ENCODE peak calls at places on chromosomes 1 and 21, in six cellular contexts. Q is GM23248, M is PC-3, D is SK-N-SH, Y is HCT116, Z is Karpas-422. R is an unnamed sample. For H3K9me3 and H3K9me2, the result is how much of the 10 kb centered on the place peaks cover.

GRCh38 chr1:150981805-150982712 is at the start of gene ANXA9:
- DNase-seq in Q (peak), M (peak), D (no peak), Y (no peak), Z (no peak), R (peak)

GRCh38 chr1:228317891-228318810 is 88.5 kb downstream of the TRIM11 start:
- DNase-seq in Q (no peak), M (no peak), D (no peak), Y (no peak), Z (no peak), R (no peak)

GRCh38 chr1:33228935-33229487 is 27.3 kb upstream of the ZNF362 start:
- DNase-seq in Q (peak), M (peak), D (no peak), Y (no peak), Z (no peak), R (no peak)

GRCh38 chr1:14435368-14436023 is 163.0 kb upstream of the KAZN start:
- DNase-seq in Q (no peak), M (no peak), D (peak), Y (no peak), Z (peak), R (no peak)

GRCh38 chr1:100834779-100835645 is 59.6 kb downstream of the EXTL2 start:
- DNase-seq in Q (peak), M (peak), D (peak), Y (peak), Z (peak), R (no peak)

GRCh38 chr1:51622455-51622913 is 5.6 kb downstream of the OSBPL9 start:
- DNase-seq in Q (peak), M (peak), D (no peak), Y (peak), Z (peak), R (no peak)

GRCh38 chr21:32119389-32119788 is 159.5 kb downstream of the MIS18A start:
- DNase-seq in Q (no peak), M (no peak), D (no peak), Y (no peak), Z (no peak), R (no peak)

GRCh38 chr1:3369437-3370076 is 84.9 kb upstream of the ARHGEF16 start:
- DNase-seq in Q (peak), M (peak), D (no peak), Y (no peak), Z (no peak), R (no peak)

GRCh38 chr1:217188280-217189235 is 442.3 kb downstream of the GPATCH2 start:
- DNase-seq in Q (no peak), M (no peak), D (no peak), Y (no peak), Z (no peak), R (no peak)

GRCh38 chr1:236051107-236051885 is 13.6 kb downstream of the NID1 start:
- DNase-seq in Q (peak), M (no peak), D (no peak), Y (no peak), Z (no peak), R (no peak)

GRCh38 chr1:40404670-40405462 is 31.3 kb downstream of the SMAP2 start:
- DNase-seq in Q (peak), M (peak), D (peak), Y (peak), Z (peak), R (peak)

GRCh38 chr1:202958544-202959275 is 598 bp upstream of the ADIPOR1 start:
- DNase-seq in Q (no peak), M (no peak), D (peak), Y (no peak), Z (peak), R (peak)

GRCh38 chr21:42652527-42653491 is 612 bp upstream of the PDE9A start:
- DNase-seq in Q (peak), M (peak), D (peak), Y (no peak), Z (no peak), R (no peak)

GRCh38 chr1:51858892-51859291 is 19.6 kb downstream of the NRDC start:
- DNase-seq in Q (no peak), M (no peak), D (no peak), Y (no peak), Z (no peak), R (no peak)

GRCh38 chr1:23528245-23528978 is 2.6 kb downstream of the E2F2 start:
- DNase-seq in Q (peak), M (peak), D (peak), Y (peak), Z (peak), R (peak)

GRCh38 chr1:111648826-111649225 is 29.2 kb downstream of the RAP1A start:
- DNase-seq in Q (no peak), M (no peak), D (no peak), Y (no peak), Z (no peak), R (no peak)

GRCh38 chr1:62263813-62264353 is 55.4 kb downstream of the KANK4 start:
- DNase-seq in Q (no peak), M (no peak), D (no peak), Y (no peak), Z (no peak), R (no peak)

GRCh38 chr1:7899741-7900140 is 40.9 kb downstream of the TNFRSF9 start:
- DNase-seq in Q (peak), M (peak), D (no peak), Y (no peak), Z (no peak), R (no peak)

GRCh38 chr1:156689960-156690672 is 12.9 kb upstream of the NES start:
- DNase-seq in Q (peak), M (no peak), D (no peak), Y (no peak), Z (no peak), R (no peak)

GRCh38 chr1:219416598-219417238 is 196.2 kb downstream of the ZC3H11B start:
- DNase-seq in Q (peak), M (peak), D (peak), Y (peak), Z (peak), R (peak)

GRCh38 chr1:61053281-61053711 is 29.1 kb upstream of the NFIA start:
- DNase-seq in Q (no peak), M (no peak), D (no peak), Y (no peak), Z (no peak), R (no peak)
- H3K9me3 ChIP-seq in Q (under half), M (under half), D (under half), Y (under half), Z (under half), R (under half)

GRCh38 chr1:112695276-112695675 is 11.7 kb downstream of the RHOC start:
- DNase-seq in Q (no peak), M (no peak), D (no peak), Y (no peak), Z (no peak), R (no peak)

GRCh38 chr1:112697781-112698201 is 9.1 kb downstream of the RHOC start:
- DNase-seq in Q (no peak), M (no peak), D (no peak), Y (no peak), Z (no peak), R (no peak)

GRCh38 chr1:112694363-112694929 is 12.5 kb downstream of the RHOC start:
- DNase-seq in Q (no peak), M (no peak), D (no peak), Y (no peak), Z (no peak), R (no peak)

GRCh38 chr1:112698366-112699310 is 8.3 kb downstream of the RHOC start:
- DNase-seq in Q (no peak), M (peak), D (no peak), Y (no peak), Z (no peak), R (no peak)

GRCh38 chr1:112696578-112697320 is 10.2 kb downstream of the RHOC start:
- DNase-seq in Q (no peak), M (no peak), D (no peak), Y (no peak), Z (no peak), R (no peak)
- H3K9me2 ChIP-seq in Q (under half), M (under half), D (under half), Y (under half), Z (under half), R (under half)

DNA sequence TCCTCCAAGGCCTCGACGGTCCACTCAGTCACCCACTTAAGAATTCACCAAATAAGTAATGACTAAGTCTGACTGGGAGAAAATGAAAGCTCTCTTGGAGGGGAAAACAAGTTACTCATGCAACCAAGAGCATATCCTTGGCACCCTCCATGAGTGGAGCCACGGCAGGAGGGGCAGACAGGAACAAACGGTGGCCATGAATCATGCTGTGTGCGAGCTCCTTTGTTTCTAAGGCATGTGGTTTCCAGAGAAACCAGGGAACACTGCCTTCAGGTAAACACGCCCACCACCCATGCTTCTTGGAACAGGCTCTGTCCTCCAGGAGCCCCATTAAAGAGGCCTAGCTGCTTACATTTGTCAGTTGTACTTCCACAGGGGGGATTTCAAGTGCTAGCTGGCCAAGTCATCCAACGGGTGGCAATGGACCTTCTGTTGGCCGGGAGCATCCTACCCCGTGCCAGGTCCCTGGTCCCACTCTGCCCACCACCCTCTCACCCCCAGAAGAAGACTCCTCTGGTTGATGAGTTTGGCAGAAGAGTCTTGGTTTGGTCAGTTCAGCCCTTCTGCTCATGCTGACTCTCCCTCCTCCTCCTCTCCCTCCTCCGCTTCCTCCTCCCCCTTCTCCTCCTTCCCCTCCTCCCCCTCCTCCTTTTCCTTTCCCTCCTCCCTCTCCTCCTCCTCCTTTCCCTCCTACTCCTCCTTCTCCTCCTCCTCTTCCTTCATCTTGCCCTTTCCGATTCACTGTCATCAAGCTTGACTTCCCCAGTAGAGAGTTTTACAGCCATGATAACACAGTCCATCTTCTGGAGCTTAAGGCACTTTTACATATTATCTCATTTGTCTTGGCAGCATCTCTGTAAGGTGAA is 107.6 kb downstream of the CCDC185 start:
- DNase-seq in Q (peak), M (peak), D (no peak), Y (peak), Z (no peak), R (no peak)
- H3K9ac ChIP-seq in Q (peak), M (peak), D (peak), Y (no peak), Z (no peak), R (no peak)

GRCh38 chr1:119324198-119324597 is 44.4 kb upstream of the HAO2 start:
- DNase-seq in Q (no peak), M (no peak), D (no peak), Y (no peak), Z (no peak), R (no peak)
- H3K9me3 ChIP-seq in Q (under half), M (under half), D (under half), Y (under half), Z (under half), R (under half)

GRCh38 chr1:152539901-152540300 is 25.6 kb downstream of the CRCT1 start:
- DNase-seq in Q (no peak), M (no peak), D (no peak), Y (no peak), Z (no peak), R (no peak)
- H3K9me2 ChIP-seq in Q (under half), M (under half), D (under half), Y (under half), Z (under half), R (under half)

GRCh38 chr1:119083479-119083878 is 57.0 kb downstream of the WARS2 start:
- DNase-seq in Q (no peak), M (no peak), D (no peak), Y (no peak), Z (no peak), R (no peak)

GRCh38 chr1:119081267-119081666 is 59.2 kb downstream of the WARS2 start:
- DNase-seq in Q (peak), M (peak), D (no peak), Y (no peak), Z (no peak), R (no peak)

GRCh38 chr1:119079881-119080280 is 60.6 kb downstream of the WARS2 start:
- DNase-seq in Q (no peak), M (no peak), D (no peak), Y (no peak), Z (no peak), R (no peak)

GRCh38 chr1:119080586-119080985 is 59.9 kb downstream of the WARS2 start:
- DNase-seq in Q (peak), M (peak), D (no peak), Y (no peak), Z (no peak), R (no peak)

DNA sequence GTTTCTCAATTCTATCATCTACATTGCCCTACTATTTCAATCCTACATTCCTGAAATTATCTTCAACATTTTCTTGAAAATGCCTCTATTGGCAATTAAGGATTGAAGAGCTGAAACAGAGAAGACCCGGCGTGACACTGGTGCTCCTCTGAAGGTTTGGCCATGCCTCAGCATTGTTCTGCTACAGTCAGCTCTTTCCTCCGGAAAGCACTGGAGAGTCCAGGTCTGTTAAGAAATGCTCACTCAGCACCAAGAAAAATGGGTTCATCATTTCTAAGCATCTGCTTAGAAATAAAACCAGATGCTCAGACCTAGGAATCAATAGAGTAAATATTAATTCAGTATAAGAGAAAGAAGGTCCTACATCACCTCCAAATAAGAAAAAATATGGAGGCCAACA is 58.7 kb downstream of the WARS2 start:
- DNase-seq in Q (peak), M (no peak), D (no peak), Y (no peak), Z (no peak), R (no peak)
- H3K9ac ChIP-seq in Q (no peak), M (no peak), D (no peak), Y (no peak), Z (no peak), R (no peak)

GRCh38 chr1:171218661-171219060 is 29.6 kb upstream of the FMO1 start:
- DNase-seq in Q (no peak), M (no peak), D (no peak), Y (no peak), Z (no peak), R (no peak)

GRCh38 chr1:171217658-171218443 is 30.4 kb upstream of the FMO1 start:
- DNase-seq in Q (no peak), M (no peak), D (no peak), Y (no peak), Z (no peak), R (no peak)

GRCh38 chr1:171212607-171213347 is 27.7 kb downstream of the FMO2 start:
- DNase-seq in Q (no peak), M (no peak), D (no peak), Y (no peak), Z (peak), R (no peak)

GRCh38 chr1:171210355-171210754 is 25.3 kb downstream of the FMO2 start:
- DNase-seq in Q (no peak), M (no peak), D (no peak), Y (no peak), Z (no peak), R (no peak)

DNA sequence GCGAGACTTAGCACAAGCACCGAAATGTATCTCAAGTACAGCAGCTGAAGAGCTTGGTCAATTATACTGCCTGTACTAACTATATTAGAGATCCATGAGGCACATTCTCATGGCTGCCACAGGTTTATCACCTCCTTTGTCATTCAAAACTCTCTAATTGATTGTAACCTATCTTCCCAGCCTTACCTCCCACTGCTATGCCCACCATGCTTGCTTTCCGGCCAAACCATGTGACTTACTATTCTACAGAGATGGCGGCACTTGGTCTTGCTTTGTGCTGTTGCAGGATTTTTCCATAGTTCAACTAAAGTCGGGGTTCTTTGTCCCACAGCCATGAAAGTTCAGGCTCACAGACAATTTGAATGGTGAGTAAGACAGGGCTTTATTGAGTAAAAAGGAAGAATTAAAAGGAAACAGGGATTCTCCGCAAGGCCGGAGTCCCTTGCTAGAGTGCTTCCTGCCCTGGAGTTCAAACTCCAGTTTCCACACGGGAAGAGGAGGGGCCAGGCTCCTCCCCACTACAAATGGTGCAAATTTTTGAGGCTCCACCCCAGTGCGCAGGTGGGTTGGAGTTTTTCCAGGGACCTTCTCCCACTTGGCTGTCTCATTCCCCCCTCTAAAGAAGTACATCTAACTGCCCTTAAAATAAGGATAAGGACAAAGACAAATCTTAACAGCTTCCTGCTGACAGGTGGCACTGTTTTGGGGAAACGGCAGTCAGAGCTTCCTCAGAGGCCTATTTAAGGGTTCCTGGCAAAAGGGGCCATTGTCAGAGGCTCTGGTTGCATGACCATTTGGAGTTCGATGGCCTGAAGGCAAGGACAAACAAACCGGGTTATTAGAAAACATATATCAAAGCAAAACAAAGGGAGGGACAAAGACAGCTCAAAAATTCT is 28.7 kb downstream of the FMO2 start:
- DNase-seq in Q (no peak), M (peak), D (no peak), Y (no peak), Z (no peak), R (no peak)
- H3K9me3 ChIP-seq in Q (under half), M (under half), D (under half), Y (under half), Z (under half), R (under half)

DNA sequence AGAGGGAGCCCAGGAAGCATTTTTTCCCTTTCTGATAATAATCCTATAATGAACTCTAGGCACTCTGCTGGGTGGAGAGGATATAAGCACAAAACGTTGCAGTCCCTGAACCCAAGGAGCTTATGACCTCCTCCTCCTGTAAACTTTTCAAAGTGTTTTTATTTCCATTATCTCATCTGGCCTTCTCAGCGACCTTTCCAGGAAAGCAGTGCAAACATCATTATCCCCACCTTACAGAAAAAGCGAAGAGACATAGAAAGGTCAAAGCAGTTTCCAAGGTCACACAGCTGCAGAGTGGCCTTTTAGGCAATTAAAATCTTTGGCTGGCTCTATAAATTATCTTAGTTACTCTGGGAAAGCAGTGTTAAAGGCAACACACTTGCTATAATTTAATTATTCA is 63.8 kb downstream of the OLFML3 start:
- DNase-seq in Q (no peak), M (no peak), D (no peak), Y (no peak), Z (no peak), R (no peak)
- H3K9me2 ChIP-seq in Q (under half), M (under half), D (under half), Y (under half), Z (under half), R (under half)

GRCh38 chr1:53430779-53431178 is 28.4 kb upstream of the DMRTB1 start:
- DNase-seq in Q (no peak), M (no peak), D (no peak), Y (no peak), Z (no peak), R (no peak)

GRCh38 chr1:53431725-53432306 is 27.4 kb upstream of the DMRTB1 start:
- DNase-seq in Q (no peak), M (no peak), D (no peak), Y (no peak), Z (no peak), R (no peak)

GRCh38 chr1:53435151-53435550 is 24.0 kb upstream of the DMRTB1 start:
- DNase-seq in Q (no peak), M (no peak), D (no peak), Y (no peak), Z (no peak), R (no peak)

GRCh38 chr1:53430256-53430655 is 28.9 kb upstream of the DMRTB1 start:
- DNase-seq in Q (no peak), M (peak), D (no peak), Y (no peak), Z (no peak), R (no peak)

DNA sequence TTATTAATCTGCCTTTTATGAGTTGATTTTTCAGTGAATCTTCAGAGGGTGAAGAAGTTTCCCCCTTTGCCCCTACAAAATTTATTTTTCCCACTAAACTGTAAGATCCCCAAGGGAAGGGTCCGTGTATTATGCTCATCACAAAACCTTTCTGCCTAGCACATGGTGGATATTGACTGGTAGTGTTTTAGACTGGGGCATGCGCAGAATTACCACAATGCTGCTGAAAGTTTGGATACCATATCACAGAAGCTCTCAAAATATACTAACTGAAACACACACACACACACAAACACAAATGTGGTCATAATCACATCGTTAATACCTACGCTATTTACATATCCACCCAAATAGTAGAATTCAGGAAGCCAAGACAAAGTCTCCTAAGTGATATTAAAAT is 28.0 kb upstream of the DMRTB1 start:
- DNase-seq in Q (no peak), M (no peak), D (no peak), Y (no peak), Z (no peak), R (no peak)
- H3K9ac ChIP-seq in Q (no peak), M (no peak), D (no peak), Y (no peak), Z (no peak), R (no peak)

GRCh38 chr1:204325944-204326343 is 33.8 kb downstream of the PLEKHA6 start:
- DNase-seq in Q (no peak), M (no peak), D (no peak), Y (no peak), Z (no peak), R (no peak)
- H3K9me3 ChIP-seq in Q (under half), M (under half), D (under half), Y (under half), Z (under half), R (under half)